ENCODE peak calls at places on chromosome 21, in six cellular contexts. I is endodermal cell; N is activated T-helper 9 cell treated with anti-CD3 and anti-CD28 coated beads, Interleukin-2, amount 50 U/mL, for 16 hours; S is NCI-H2081; M is stimulated activated naive CD4-positive, alpha-beta T cell; Y is AG20443. A is an unnamed sample.

GRCh38 chr21:28883931-28884330 is 108.7 kb downstream of the LTN1 start:
- DNase-seq in N (no peak), I (no peak), S (no peak), M (no peak), Y (no peak), A (no peak)

GRCh38 chr21:42200906-42201614 is 17.9 kb upstream of the ABCG1 start:
- DNase-seq in N (no peak), S (no peak), Y (no peak), I (no peak), M (peak), A (no peak)

GRCh38 chr21:42861311-42862122 is 17.8 kb downstream of the WDR4 start:
- DNase-seq in I (peak), S (peak), N (no peak), M (no peak), Y (no peak), A (no peak)

GRCh38 chr21:17492415-17493168 is 20.3 kb upstream of the CXADR start:
- DNase-seq in N (no peak), S (no peak), I (peak), Y (no peak), M (no peak), A (peak)

GRCh38 chr21:40146201-40146890 is 279.1 kb downstream of the PCP4 start:
- DNase-seq in I (no peak), Y (no peak), N (no peak), S (no peak), M (no peak), A (no peak)

GRCh38 chr21:33434770-33435360 is 31.7 kb downstream of the IFNGR2 start:
- DNase-seq in I (no peak), S (no peak), M (no peak), Y (peak), N (no peak), A (peak)

GRCh38 chr21:45974073-45975016 is 7.2 kb upstream of the COL6A1 start:
- DNase-seq in S (no peak), Y (peak), M (no peak), I (peak), N (no peak), A (peak)

GRCh38 chr21:28579986-28580550 is 412.6 kb downstream of the LTN1 start:
- DNase-seq in Y (no peak), S (no peak), N (no peak), I (peak), M (no peak), A (no peak)

GRCh38 chr21:33237446-33237845 is 7.7 kb downstream of the IFNAR2 start:
- DNase-seq in Y (no peak), S (no peak), N (no peak), I (no peak), M (no peak), A (no peak)

GRCh38 chr21:15445327-15445726 is 284.5 kb upstream of the USP25 start:
- DNase-seq in M (no peak), S (no peak), Y (no peak), N (no peak), I (peak), A (no peak)

GRCh38 chr21:45535341-45536081 is 6.7 kb downstream of the SLC19A1 start:
- DNase-seq in N (no peak), Y (no peak), M (no peak), I (peak), S (no peak), A (no peak)

GRCh38 chr21:31612889-31613785 is 46.4 kb upstream of the SOD1 start:
- DNase-seq in I (no peak), M (no peak), N (no peak), S (no peak), Y (peak), A (no peak)

GRCh38 chr21:44753357-44753756 is 42.0 kb upstream of the TSPEAR start:
- DNase-seq in N (no peak), S (no peak), Y (no peak), M (no peak), I (peak), A (no peak)

A was measured in kidney glomerular epithelial cell.